ENCODE peak calls at places on chromosomes 11 and 22, in ten cellular contexts. One of them, this sample, is unnamed.

GRCh38 chr11:44018127-44018521 is 29.7 kb upstream of the ACCSL start:
- DNase-seq in renal cortical epithelial cell: no peak
- DNase-seq in Ammon's horn: no peak
- DNase-seq in aorta: no peak
- DNase-seq in stimulated activated naive CD4-positive, alpha-beta T cell treated with Interleukin-2 at 50 U/mL for 16 hours: no peak
- DNase-seq in HEK293T: no peak
- DNase-seq in activated T-cell treated with anti-CD3 and anti-CD28 coated beads, Interleukin-2, amount 50 U/mL, for 48 hours: no peak
- DNase-seq in NCI-H1105: no peak
- DNase-seq in GM04503: no peak
- DNase-seq in neural crest cell: no peak
- DNase-seq in this sample: no peak

GRCh38 chr22:43990044-43990443 is 34.1 kb upstream of the PARVB start:
- DNase-seq in renal cortical epithelial cell: no peak
- DNase-seq in Ammon's horn: no peak
- DNase-seq in aorta: no peak
- DNase-seq in stimulated activated naive CD4-positive, alpha-beta T cell treated with Interleukin-2 at 50 U/mL for 16 hours: no peak
- DNase-seq in HEK293T: no peak
- DNase-seq in activated T-cell treated with anti-CD3 and anti-CD28 coated beads, Interleukin-2, amount 50 U/mL, for 48 hours: no peak
- DNase-seq in NCI-H1105: peak
- DNase-seq in GM04503: no peak
- DNase-seq in neural crest cell: no peak
- DNase-seq in this sample: no peak

GRCh38 chr11:63769044-63769718 is 606 bp upstream of the ZFTA start:
- DNase-seq in renal cortical epithelial cell: no peak
- DNase-seq in Ammon's horn: no peak
- DNase-seq in aorta: peak
- DNase-seq in stimulated activated naive CD4-positive, alpha-beta T cell treated with Interleukin-2 at 50 U/mL for 16 hours: peak
- DNase-seq in HEK293T: peak
- DNase-seq in activated T-cell treated with anti-CD3 and anti-CD28 coated beads, Interleukin-2, amount 50 U/mL, for 48 hours: peak
- DNase-seq in NCI-H1105: peak
- DNase-seq in GM04503: no peak
- DNase-seq in neural crest cell: peak
- DNase-seq in this sample: no peak

GRCh38 chr22:30575011-30575671 is 676 bp upstream of the GAL3ST1 start:
- DNase-seq in renal cortical epithelial cell: no peak
- DNase-seq in Ammon's horn: peak
- DNase-seq in aorta: peak
- DNase-seq in stimulated activated naive CD4-positive, alpha-beta T cell treated with Interleukin-2 at 50 U/mL for 16 hours: no peak
- DNase-seq in HEK293T: no peak
- DNase-seq in activated T-cell treated with anti-CD3 and anti-CD28 coated beads, Interleukin-2, amount 50 U/mL, for 48 hours: no peak
- DNase-seq in NCI-H1105: no peak
- DNase-seq in GM04503: peak
- DNase-seq in neural crest cell: no peak
- DNase-seq in this sample: no peak

GRCh38 chr11:110948112-110948511 is 235.9 kb upstream of the ARHGAP20 start:
- DNase-seq in renal cortical epithelial cell: no peak
- DNase-seq in Ammon's horn: no peak
- DNase-seq in aorta: no peak
- DNase-seq in stimulated activated naive CD4-positive, alpha-beta T cell treated with Interleukin-2 at 50 U/mL for 16 hours: no peak
- DNase-seq in HEK293T: no peak
- DNase-seq in activated T-cell treated with anti-CD3 and anti-CD28 coated beads, Interleukin-2, amount 50 U/mL, for 48 hours: no peak
- DNase-seq in NCI-H1105: no peak
- DNase-seq in GM04503: no peak
- DNase-seq in neural crest cell: no peak
- DNase-seq in this sample: no peak

GRCh38 chr11:370087-370941 is 1.0 kb downstream of the B4GALNT4 start:
- DNase-seq in renal cortical epithelial cell: no peak
- DNase-seq in Ammon's horn: no peak
- DNase-seq in aorta: no peak
- DNase-seq in stimulated activated naive CD4-positive, alpha-beta T cell treated with Interleukin-2 at 50 U/mL for 16 hours: no peak
- DNase-seq in HEK293T: no peak
- DNase-seq in activated T-cell treated with anti-CD3 and anti-CD28 coated beads, Interleukin-2, amount 50 U/mL, for 48 hours: no peak
- DNase-seq in NCI-H1105: no peak
- DNase-seq in GM04503: no peak
- DNase-seq in neural crest cell: no peak
- DNase-seq in this sample: no peak

GRCh38 chr11:69480547-69481392 is 693 bp upstream of the LINC01488 start:
- DNase-seq in renal cortical epithelial cell: no peak
- DNase-seq in Ammon's horn: no peak
- DNase-seq in aorta: peak
- DNase-seq in stimulated activated naive CD4-positive, alpha-beta T cell treated with Interleukin-2 at 50 U/mL for 16 hours: no peak
- DNase-seq in HEK293T: no peak
- DNase-seq in activated T-cell treated with anti-CD3 and anti-CD28 coated beads, Interleukin-2, amount 50 U/mL, for 48 hours: no peak
- DNase-seq in NCI-H1105: no peak
- DNase-seq in GM04503: no peak
- DNase-seq in neural crest cell: no peak
- DNase-seq in this sample: no peak

GRCh38 chr11:22510741-22511140 is 114.9 kb downstream of the FANCF start:
- DNase-seq in renal cortical epithelial cell: peak
- DNase-seq in Ammon's horn: no peak
- DNase-seq in aorta: no peak
- DNase-seq in stimulated activated naive CD4-positive, alpha-beta T cell treated with Interleukin-2 at 50 U/mL for 16 hours: no peak
- DNase-seq in HEK293T: no peak
- DNase-seq in activated T-cell treated with anti-CD3 and anti-CD28 coated beads, Interleukin-2, amount 50 U/mL, for 48 hours: no peak
- DNase-seq in NCI-H1105: no peak
- DNase-seq in GM04503: no peak
- DNase-seq in neural crest cell: no peak
- DNase-seq in this sample: peak

GRCh38 chr11:106133529-106133928 is 56.1 kb downstream of the AASDHPPT start:
- DNase-seq in renal cortical epithelial cell: no peak
- DNase-seq in Ammon's horn: no peak
- DNase-seq in aorta: no peak
- DNase-seq in stimulated activated naive CD4-positive, alpha-beta T cell treated with Interleukin-2 at 50 U/mL for 16 hours: no peak
- DNase-seq in HEK293T: no peak
- DNase-seq in activated T-cell treated with anti-CD3 and anti-CD28 coated beads, Interleukin-2, amount 50 U/mL, for 48 hours: no peak
- DNase-seq in NCI-H1105: no peak
- DNase-seq in GM04503: no peak
- DNase-seq in neural crest cell: no peak
- DNase-seq in this sample: no peak

GRCh38 chr22:46388647-46389046 is 53.1 kb downstream of the TRMU start:
- DNase-seq in renal cortical epithelial cell: no peak
- DNase-seq in Ammon's horn: no peak
- DNase-seq in aorta: no peak
- DNase-seq in stimulated activated naive CD4-positive, alpha-beta T cell treated with Interleukin-2 at 50 U/mL for 16 hours: no peak
- DNase-seq in HEK293T: no peak
- DNase-seq in activated T-cell treated with anti-CD3 and anti-CD28 coated beads, Interleukin-2, amount 50 U/mL, for 48 hours: no peak
- DNase-seq in NCI-H1105: no peak
- DNase-seq in GM04503: no peak
- DNase-seq in neural crest cell: no peak
- DNase-seq in this sample: no peak

GRCh38 chr22:40010752-40011145 is 16.0 kb downstream of the FAM83F start:
- DNase-seq in renal cortical epithelial cell: no peak
- DNase-seq in Ammon's horn: no peak
- DNase-seq in aorta: peak
- DNase-seq in stimulated activated naive CD4-positive, alpha-beta T cell treated with Interleukin-2 at 50 U/mL for 16 hours: no peak
- DNase-seq in HEK293T: no peak
- DNase-seq in activated T-cell treated with anti-CD3 and anti-CD28 coated beads, Interleukin-2, amount 50 U/mL, for 48 hours: no peak
- DNase-seq in NCI-H1105: no peak
- DNase-seq in GM04503: no peak
- DNase-seq in neural crest cell: no peak
- DNase-seq in this sample: no peak

GRCh38 chr11:48049036-48049435 is 68.7 kb downstream of the PTPRJ start:
- DNase-seq in renal cortical epithelial cell: no peak
- DNase-seq in Ammon's horn: no peak
- DNase-seq in aorta: no peak
- DNase-seq in stimulated activated naive CD4-positive, alpha-beta T cell treated with Interleukin-2 at 50 U/mL for 16 hours: no peak
- DNase-seq in HEK293T: no peak
- DNase-seq in activated T-cell treated with anti-CD3 and anti-CD28 coated beads, Interleukin-2, amount 50 U/mL, for 48 hours: no peak
- DNase-seq in NCI-H1105: no peak
- DNase-seq in GM04503: no peak
- DNase-seq in neural crest cell: no peak
- DNase-seq in this sample: no peak

GRCh38 chr11:26909429-26910009 is 84.4 kb upstream of the FIBIN start:
- DNase-seq in renal cortical epithelial cell: no peak
- DNase-seq in Ammon's horn: no peak
- DNase-seq in aorta: no peak
- DNase-seq in stimulated activated naive CD4-positive, alpha-beta T cell treated with Interleukin-2 at 50 U/mL for 16 hours: no peak
- DNase-seq in HEK293T: no peak
- DNase-seq in activated T-cell treated with anti-CD3 and anti-CD28 coated beads, Interleukin-2, amount 50 U/mL, for 48 hours: no peak
- DNase-seq in NCI-H1105: no peak
- DNase-seq in GM04503: no peak
- DNase-seq in neural crest cell: no peak
- DNase-seq in this sample: no peak

GRCh38 chr11:56624661-56625110 is 10.0 kb upstream of the OR5M1 start:
- DNase-seq in renal cortical epithelial cell: peak
- DNase-seq in Ammon's horn: no peak
- DNase-seq in aorta: no peak
- DNase-seq in stimulated activated naive CD4-positive, alpha-beta T cell treated with Interleukin-2 at 50 U/mL for 16 hours: no peak
- DNase-seq in HEK293T: peak
- DNase-seq in activated T-cell treated with anti-CD3 and anti-CD28 coated beads, Interleukin-2, amount 50 U/mL, for 48 hours: no peak
- DNase-seq in NCI-H1105: peak
- DNase-seq in GM04503: peak
- DNase-seq in neural crest cell: no peak
- DNase-seq in this sample: no peak